ENCODE peak calls at places on chromosomes 3 and 15, in five cellular contexts. One of them, this sample, is unnamed.

GRCh38 chr3:9224490-9224889 is 25.0 kb downstream of the SRGAP3 start:
- DNase-seq in breast epithelium: no peak
- DNase-seq in right cardiac atrium: no peak
- DNase-seq in tibial nerve: no peak
- DNase-seq in CD8-positive, alpha-beta memory T cell: no peak
- DNase-seq in this sample: no peak

GRCh38 chr3:16909802-16910201 is 25.0 kb downstream of the PLCL2 start:
- DNase-seq in breast epithelium: no peak
- DNase-seq in right cardiac atrium: no peak
- DNase-seq in CD8-positive, alpha-beta memory T cell: no peak
- DNase-seq in tibial nerve: no peak
- DNase-seq in this sample: no peak

GRCh38 chr3:113141543-113141942 is 69.8 kb upstream of the BOC start:
- DNase-seq in tibial nerve: no peak
- DNase-seq in breast epithelium: no peak
- DNase-seq in right cardiac atrium: no peak
- DNase-seq in CD8-positive, alpha-beta memory T cell: no peak
- DNase-seq in this sample: no peak

GRCh38 chr3:134378384-134378783 is 4.1 kb upstream of the AMOTL2 start:
- DNase-seq in tibial nerve: no peak
- DNase-seq in CD8-positive, alpha-beta memory T cell: no peak
- DNase-seq in breast epithelium: peak; percentile 51
- DNase-seq in right cardiac atrium: no peak
- DNase-seq in this sample: peak; percentile 34

GRCh38 chr3:129081503-129081902 is 20.9 kb downstream of the GP9 start:
- DNase-seq in tibial nerve: no peak
- DNase-seq in CD8-positive, alpha-beta memory T cell: no peak
- DNase-seq in breast epithelium: no peak
- DNase-seq in right cardiac atrium: no peak
- DNase-seq in this sample: no peak

GRCh38 chr15:50636146-50636545 is 50.5 kb downstream of the TRPM7 start:
- DNase-seq in tibial nerve: no peak
- DNase-seq in CD8-positive, alpha-beta memory T cell: no peak
- DNase-seq in breast epithelium: no peak
- DNase-seq in right cardiac atrium: no peak
- DNase-seq in this sample: no peak

GRCh38 chr3:98552232-98553020 is 20.6 kb downstream of the GPR15 start:
- DNase-seq in CD8-positive, alpha-beta memory T cell: no peak
- DNase-seq in tibial nerve: no peak
- DNase-seq in right cardiac atrium: no peak
- DNase-seq in breast epithelium: no peak
- DNase-seq in this sample: no peak

GRCh38 chr15:101328001-101328400 is 33.0 kb upstream of the SNRPA1 start:
- DNase-seq in right cardiac atrium: no peak
- DNase-seq in breast epithelium: no peak
- DNase-seq in CD8-positive, alpha-beta memory T cell: no peak
- DNase-seq in tibial nerve: no peak
- DNase-seq in this sample: no peak

GRCh38 chr15:64807751-64808222 is 17.7 kb downstream of the PIF1 start:
- DNase-seq in tibial nerve: no peak
- DNase-seq in CD8-positive, alpha-beta memory T cell: no peak
- DNase-seq in breast epithelium: no peak
- DNase-seq in right cardiac atrium: no peak
- DNase-seq in this sample: no peak
- H3K4me1 ChIP-seq in tibial nerve: peaks cover 3% of the 10 kb centered on the region
- H3K4me1 ChIP-seq in CD8-positive, alpha-beta memory T cell: no peaks in the 10 kb centered on the region
- H3K4me1 ChIP-seq in breast epithelium: no peaks in the 10 kb centered on the region
- H3K4me1 ChIP-seq in right cardiac atrium: no peaks in the 10 kb centered on the region
- H3K4me1 ChIP-seq in this sample: no peaks in the 10 kb centered on the region

DNA sequence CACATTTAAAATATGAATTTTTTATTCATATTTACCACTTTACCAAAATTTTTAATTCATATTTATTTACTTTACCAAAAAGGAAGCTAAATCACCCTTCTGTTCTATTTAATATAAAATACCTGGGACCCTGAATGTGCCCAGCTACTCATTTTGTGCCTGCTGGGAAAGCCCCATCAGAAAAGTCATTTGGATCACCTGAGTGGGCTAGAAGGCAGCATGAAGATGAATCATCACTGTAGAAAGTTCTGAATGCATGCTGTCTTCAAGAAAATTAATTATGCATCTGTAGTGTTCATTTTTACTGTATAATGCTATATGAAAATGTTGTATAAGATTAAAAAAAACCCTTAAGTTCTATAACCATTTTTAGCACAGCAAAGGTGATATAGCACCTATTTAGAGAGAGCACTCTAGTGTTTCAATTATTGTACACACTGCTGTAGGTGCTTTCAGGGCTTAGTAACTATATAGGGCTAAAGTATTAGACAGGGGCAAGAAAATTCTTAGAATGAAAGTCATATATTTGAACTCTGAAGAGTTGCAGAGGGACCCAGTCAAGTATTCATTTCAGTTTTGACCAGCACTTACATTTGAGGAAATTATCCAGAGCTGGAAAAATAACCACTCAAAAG is 175.1 kb downstream of the NFKBIZ start:
- DNase-seq in right cardiac atrium: no peak
- DNase-seq in breast epithelium: no peak
- DNase-seq in CD8-positive, alpha-beta memory T cell: no peak
- DNase-seq in tibial nerve: no peak
- DNase-seq in this sample: no peak
- H3K27ac ChIP-seq in right cardiac atrium: no peak overlapping the region
- H3K27ac ChIP-seq in breast epithelium: no peak overlapping the region
- H3K27ac ChIP-seq in CD8-positive, alpha-beta memory T cell: no peak overlapping the region
- H3K27ac ChIP-seq in tibial nerve: no peak overlapping the region
- H3K27ac ChIP-seq in this sample: no peak overlapping the region

GRCh38 chr15:31341501-31342195 is 15.0 kb downstream of the KLF13 start:
- DNase-seq in tibial nerve: no peak
- DNase-seq in right cardiac atrium: no peak
- DNase-seq in breast epithelium: no peak
- DNase-seq in CD8-positive, alpha-beta memory T cell: peak; percentile 32
- DNase-seq in this sample: no peak
- H3K4me1 ChIP-seq in tibial nerve: peaks cover 100% of the 10 kb centered on the region
- H3K4me1 ChIP-seq in right cardiac atrium: peaks cover 73% of the 10 kb centered on the region
- H3K4me1 ChIP-seq in breast epithelium: peaks cover 25% of the 10 kb centered on the region
- H3K4me1 ChIP-seq in CD8-positive, alpha-beta memory T cell: peaks cover 100% of the 10 kb centered on the region
- H3K4me1 ChIP-seq in this sample: peaks cover 98% of the 10 kb centered on the region

GRCh38 chr3:175002732-175003143 is 143.6 kb downstream of the NAALADL2 start:
- DNase-seq in tibial nerve: no peak
- DNase-seq in breast epithelium: no peak
- DNase-seq in right cardiac atrium: no peak
- DNase-seq in CD8-positive, alpha-beta memory T cell: no peak
- DNase-seq in this sample: no peak
- H3K27ac ChIP-seq in tibial nerve: no peak overlapping the region
- H3K27ac ChIP-seq in breast epithelium: no peak overlapping the region
- H3K27ac ChIP-seq in right cardiac atrium: no peak overlapping the region
- H3K27ac ChIP-seq in CD8-positive, alpha-beta memory T cell: no peak overlapping the region
- H3K27ac ChIP-seq in this sample: no peak overlapping the region

DNA sequence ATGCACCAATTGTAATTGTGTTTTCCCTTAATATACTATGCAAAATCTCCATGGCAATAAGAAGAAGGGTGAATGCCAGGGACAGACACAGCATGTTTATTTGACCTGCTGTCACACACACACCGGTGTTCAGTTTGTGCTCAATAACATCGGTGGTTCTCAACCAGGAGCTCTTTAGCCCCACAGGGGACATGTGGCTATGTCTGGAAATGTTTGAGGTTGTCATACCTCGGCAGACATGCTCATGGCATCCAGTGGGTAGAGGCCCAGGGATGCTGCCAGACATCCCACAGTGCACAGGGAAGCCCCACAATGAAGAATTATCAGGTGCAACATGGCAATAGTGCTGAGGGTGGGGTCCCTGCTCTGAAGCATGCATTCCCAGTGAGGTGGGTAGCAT is 38.2 kb downstream of the GLB1 start:
- DNase-seq in breast epithelium: no peak
- DNase-seq in CD8-positive, alpha-beta memory T cell: no peak
- DNase-seq in right cardiac atrium: no peak
- DNase-seq in tibial nerve: no peak
- DNase-seq in this sample: no peak
- H3K4me1 ChIP-seq in breast epithelium: no peaks in the 10 kb centered on the region
- H3K4me1 ChIP-seq in CD8-positive, alpha-beta memory T cell: peaks cover 68% of the 10 kb centered on the region
- H3K4me1 ChIP-seq in right cardiac atrium: no peaks in the 10 kb centered on the region
- H3K4me1 ChIP-seq in tibial nerve: no peaks in the 10 kb centered on the region
- H3K4me1 ChIP-seq in this sample: peaks cover 85% of the 10 kb centered on the region

DNA sequence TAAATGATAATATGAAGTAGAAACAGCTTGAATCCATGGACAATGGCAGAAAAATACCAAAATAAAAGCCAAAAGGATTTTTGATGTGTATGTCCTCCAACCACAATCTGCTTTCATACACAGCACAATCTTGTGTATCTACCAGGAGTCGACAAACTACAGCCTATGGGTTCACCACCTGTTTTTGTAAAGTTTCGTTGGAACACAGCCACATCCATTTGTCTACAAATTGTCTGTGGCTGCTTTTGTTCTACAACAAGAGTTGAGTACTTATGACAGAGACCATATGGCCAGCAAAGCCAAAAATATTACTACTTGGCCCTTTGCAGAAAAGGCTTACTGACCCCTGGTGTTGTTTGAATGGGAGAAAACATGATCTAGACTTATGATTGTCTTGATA is 88.6 kb upstream of the UBE2E2 start:
- DNase-seq in breast epithelium: no peak
- DNase-seq in CD8-positive, alpha-beta memory T cell: no peak
- DNase-seq in right cardiac atrium: no peak
- DNase-seq in tibial nerve: no peak
- DNase-seq in this sample: no peak
- H3K27ac ChIP-seq in breast epithelium: no peak overlapping the region
- H3K27ac ChIP-seq in CD8-positive, alpha-beta memory T cell: no peak overlapping the region
- H3K27ac ChIP-seq in right cardiac atrium: no peak overlapping the region
- H3K27ac ChIP-seq in tibial nerve: peak overlapping the region; percentile 76
- H3K27ac ChIP-seq in this sample: no peak overlapping the region

GRCh38 chr3:73031573-73032103 is 29.8 kb upstream of the EBLN2 start:
- DNase-seq in CD8-positive, alpha-beta memory T cell: no peak
- DNase-seq in breast epithelium: no peak
- DNase-seq in tibial nerve: no peak
- DNase-seq in right cardiac atrium: no peak
- DNase-seq in this sample: no peak
- H3K4me1 ChIP-seq in CD8-positive, alpha-beta memory T cell: peaks cover 47% of the 10 kb centered on the region
- H3K4me1 ChIP-seq in breast epithelium: no peaks in the 10 kb centered on the region
- H3K4me1 ChIP-seq in tibial nerve: peaks cover 75% of the 10 kb centered on the region
- H3K4me1 ChIP-seq in right cardiac atrium: peaks cover 17% of the 10 kb centered on the region
- H3K4me1 ChIP-seq in this sample: peaks cover 20% of the 10 kb centered on the region